ENCODE peak calls at places on chromosomes 7 and 10, in nine cellular contexts. F is ascending aorta; D is prostate gland; I is nephron progenitor cell; M is thoracic aorta; G is PC-3; E is mammary epithelial cell; O is GM20000; Y is CD8-positive, alpha-beta T cell. C is an unnamed sample.

GRCh38 chr7:12554848-12555247 is 15.7 kb upstream of the SCIN start:
- DNase-seq in O (no peak), E (no peak), D (no peak), Y (no peak), M (no peak), G (no peak), F (no peak), I (no peak), C (no peak)

GRCh38 chr10:128150045-128150493 is 23.8 kb upstream of the MKI67 start:
- DNase-seq in D (peak), F (no peak), O (peak), G (peak), M (no peak), Y (peak), E (peak), I (peak), C (peak)

GRCh38 chr10:35910234-35910633 is 268.1 kb upstream of the FZD8 start:
- DNase-seq in G (peak), O (no peak), Y (no peak), D (no peak), I (no peak), E (peak), M (no peak), F (no peak), C (no peak)

GRCh38 chr10:88108115-88108610 is 244.7 kb downstream of the PTEN start:
- DNase-seq in O (no peak), D (no peak), M (no peak), E (no peak), Y (no peak), G (no peak), F (no peak), I (no peak), C (peak)

GRCh38 chr10:100562008-100562672 is 26.4 kb downstream of the HIF1AN start:
- DNase-seq in E (peak), Y (peak), I (peak), G (peak), D (peak), M (no peak), O (peak), F (peak), C (peak)

GRCh38 chr10:70584941-70585544 is 17.5 kb downstream of the PRF1 start:
- DNase-seq in O (no peak), Y (peak), F (no peak), I (peak), D (no peak), G (no peak), M (no peak), E (no peak), C (no peak)

GRCh38 chr7:149355390-149356048 is 93.5 kb downstream of the ZNF783 start:
- DNase-seq in O (no peak), F (no peak), M (no peak), E (peak), I (no peak), Y (no peak), G (peak), D (peak), C (no peak)

GRCh38 chr7:110372685-110373084 is 718.2 kb upstream of the LRRN3 start:
- DNase-seq in E (no peak), I (no peak), O (no peak), M (no peak), F (no peak), Y (no peak), G (no peak), D (no peak), C (no peak)

GRCh38 chr7:155942226-155942950 is 130.1 kb upstream of the SHH start:
- DNase-seq in O (no peak), F (peak), G (no peak), Y (no peak), M (no peak), E (no peak), D (no peak), I (no peak), C (no peak)

GRCh38 chr7:87318741-87319140 is 26.7 kb upstream of the CROT start:
- DNase-seq in D (no peak), E (no peak), G (no peak), I (no peak), O (no peak), M (no peak), F (no peak), Y (no peak), C (no peak)

GRCh38 chr10:31101123-31101522 is 69.5 kb upstream of the ZNF438 start:
- DNase-seq in D (no peak), O (peak), M (no peak), I (no peak), E (peak), G (peak), Y (peak), F (peak), C (no peak)

GRCh38 chr7:7201583-7202374 is 19.4 kb downstream of the C1GALT1 start:
- DNase-seq in M (no peak), F (no peak), G (peak), E (peak), I (peak), D (no peak), Y (peak), O (peak), C (no peak)

GRCh38 chr10:45470098-45471012 is 96.3 kb downstream of the ALOX5 start:
- DNase-seq in D (peak), Y (peak), O (peak), G (peak), M (no peak), E (peak), F (no peak), I (no peak), C (no peak)

GRCh38 chr10:34742456-34742855 is 72.6 kb downstream of the PARD3 start:
- DNase-seq in G (no peak), O (no peak), I (no peak), Y (no peak), D (no peak), E (peak), M (no peak), F (no peak), C (no peak)

GRCh38 chr10:24642921-24643678 is 80.6 kb downstream of the ARHGAP21 start:
- DNase-seq in M (no peak), F (no peak), Y (no peak), I (no peak), E (peak), O (peak), G (peak), D (peak), C (no peak)

GRCh38 chr7:38916396-38916795 is 7.4 kb upstream of the VPS41 start:
- DNase-seq in F (no peak), M (no peak), I (no peak), E (no peak), G (no peak), D (no peak), Y (no peak), O (no peak), C (no peak)

GRCh38 chr10:124993728-124994451 is 52.0 kb downstream of the ZRANB1 start:
- DNase-seq in I (no peak), M (no peak), D (no peak), E (no peak), G (no peak), Y (no peak), F (peak), O (no peak), C (no peak)

GRCh38 chr7:99562832-99563231 is 4.4 kb downstream of the ZNF655 start:
- DNase-seq in E (peak), F (no peak), Y (peak), D (no peak), I (no peak), O (no peak), G (peak), M (no peak), C (no peak)

GRCh38 chr10:128174581-128175559 is 48.6 kb upstream of the MKI67 start:
- DNase-seq in Y (no peak), E (no peak), G (no peak), F (no peak), M (no peak), D (no peak), I (no peak), O (no peak), C (no peak)

GRCh38 chr10:14658331-14659122 is 116.2 kb downstream of the FAM107B start:
- DNase-seq in F (no peak), O (no peak), Y (no peak), G (peak), D (no peak), I (no peak), M (no peak), E (peak), C (no peak)

GRCh38 chr7:92025260-92025659 is 84.6 kb downstream of the AKAP9 start:
- DNase-seq in F (no peak), O (no peak), I (no peak), Y (no peak), E (peak), G (peak), D (no peak), M (no peak), C (no peak)

GRCh38 chr7:91835191-91836064 is 45.1 kb downstream of the MTERF1 start:
- DNase-seq in O (no peak), F (no peak), Y (no peak), D (no peak), I (no peak), M (no peak), E (peak), G (no peak), C (no peak)

GRCh38 chr7:109751241-109751640 is 1181.6 kb downstream of the DNAJB9 start:
- DNase-seq in O (no peak), D (no peak), M (no peak), G (peak), E (peak), Y (no peak), F (no peak), I (no peak), C (no peak)

GRCh38 chr10:119933179-119933578 is 40.6 kb downstream of the SEC23IP start:
- DNase-seq in E (no peak), M (no peak), I (no peak), O (no peak), D (no peak), G (peak), F (no peak), Y (no peak), C (no peak)
- TF ChIP-seq CTCF in E (peak), M (no peak), I (peak), O (no peak), D (peak), G (peak), F (no peak), Y (no peak), C (no peak)

GRCh38 chr7:100825760-100826545 is 1.4 kb downstream of the EPHB4 start:
- DNase-seq in G (peak), E (peak), D (no peak), M (no peak), O (peak), F (no peak), I (no peak), Y (no peak), C (no peak)
- TF ChIP-seq CTCF in G (peak), E (peak), D (peak), M (no peak), O (no peak), F (no peak), I (peak), Y (no peak), C (no peak)

GRCh38 chr7:151115121-151115835 is 29.0 kb downstream of the AGAP3 start:
- DNase-seq in Y (peak), D (no peak), M (no peak), I (peak), F (no peak), G (peak), O (peak), E (peak), C (no peak)
- TF ChIP-seq CTCF in Y (no peak), D (no peak), M (no peak), I (no peak), F (no peak), G (no peak), O (no peak), E (no peak), C (no peak)

GRCh38 chr10:8057636-8058273 is 3.3 kb downstream of the GATA3 start:
- DNase-seq in E (peak), Y (no peak), F (no peak), D (no peak), M (no peak), O (peak), I (no peak), G (no peak), C (no peak)

GRCh38 chr10:8055420-8056349 is 1.2 kb downstream of the GATA3 start:
- DNase-seq in O (peak), F (no peak), I (peak), E (peak), Y (no peak), G (no peak), D (no peak), M (no peak), C (no peak)

GRCh38 chr10:8058274-8059111 is 4.0 kb downstream of the GATA3 start:
- DNase-seq in D (no peak), I (no peak), E (peak), F (no peak), G (no peak), Y (no peak), O (no peak), M (no peak), C (no peak)

GRCh38 chr10:8056378-8056777 is 1.9 kb downstream of the GATA3 start:
- DNase-seq in G (no peak), D (no peak), F (no peak), E (no peak), I (no peak), Y (no peak), M (no peak), O (peak), C (no peak)

GRCh38 chr10:8056891-8057331 is 2.4 kb downstream of the GATA3 start:
- DNase-seq in O (peak), I (no peak), Y (peak), M (no peak), D (no peak), F (no peak), E (peak), G (no peak), C (no peak)
- TF ChIP-seq CTCF in O (no peak), I (no peak), Y (no peak), M (no peak), D (no peak), F (no peak), E (no peak), G (no peak), C (no peak)

GRCh38 chr10:109592391-109592790 is 330.9 kb downstream of the XPNPEP1 start:
- DNase-seq in F (no peak), Y (no peak), E (no peak), O (no peak), G (peak), I (no peak), M (no peak), D (no peak), C (no peak)
- TF ChIP-seq CTCF in F (no peak), Y (no peak), E (no peak), O (no peak), G (no peak), I (no peak), M (no peak), D (no peak), C (no peak)

GRCh38 chr7:1813394-1814088 is 143.5 kb downstream of the ELFN1 start:
- DNase-seq in E (no peak), Y (no peak), I (no peak), D (no peak), O (no peak), F (no peak), G (no peak), M (no peak), C (no peak)
- TF ChIP-seq CTCF in E (no peak), Y (no peak), I (no peak), D (no peak), O (no peak), F (no peak), G (no peak), M (no peak), C (no peak)

GRCh38 chr10:48207853-48208252 is 66.6 kb downstream of the FRMPD2 start:
- DNase-seq in I (no peak), Y (no peak), G (no peak), E (no peak), O (no peak), D (no peak), M (no peak), F (no peak), C (no peak)
- TF ChIP-seq CTCF in I (no peak), Y (no peak), G (no peak), E (no peak), O (no peak), D (no peak), M (no peak), F (no peak), C (no peak)

GRCh38 chr7:27636326-27637006 is 26.2 kb downstream of the HIBADH start:
- DNase-seq in O (no peak), Y (no peak), F (no peak), D (no peak), M (no peak), I (no peak), E (no peak), G (peak), C (no peak)
- TF ChIP-seq CTCF in O (no peak), Y (no peak), F (no peak), D (no peak), M (no peak), I (no peak), E (peak), G (peak), C (no peak)

DNA sequence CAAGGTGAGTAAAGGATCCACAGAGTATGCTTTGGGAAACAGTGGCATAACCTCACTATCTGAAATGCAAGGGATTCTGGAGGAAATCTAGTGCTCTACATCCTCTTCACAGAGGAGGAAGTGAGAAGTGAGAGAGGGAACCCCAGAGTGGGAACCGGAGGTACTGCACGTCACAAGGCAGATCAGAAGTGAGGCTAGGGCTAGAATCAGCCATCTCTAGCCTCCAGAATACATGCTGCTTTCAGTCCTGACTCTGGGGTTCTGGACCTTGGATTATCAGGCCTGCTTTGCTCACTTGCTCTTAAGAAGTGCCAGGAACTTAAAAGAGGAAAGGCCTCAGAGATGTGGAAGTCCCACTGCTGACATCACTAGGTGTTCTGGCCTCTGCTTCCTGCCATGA is 25.7 kb downstream of the ZNF503 start:
- DNase-seq in F (no peak), E (no peak), G (no peak), Y (no peak), O (peak), D (no peak), I (no peak), M (no peak), C (no peak)
- TF ChIP-seq CTCF in F (no peak), E (no peak), G (no peak), Y (no peak), O (no peak), D (no peak), I (no peak), M (no peak), C (no peak)

GRCh38 chr10:12949248-12949647 is 52.3 kb downstream of the CCDC3 start:
- DNase-seq in Y (no peak), E (no peak), O (no peak), F (no peak), M (no peak), G (no peak), D (no peak), I (no peak), C (no peak)
- TF ChIP-seq CTCF in Y (no peak), E (no peak), O (no peak), F (no peak), M (no peak), G (no peak), D (no peak), I (no peak), C (no peak)

C was measured in heart right ventricle.